ENCODE peak calls at places on chromosome 1, in seven cellular contexts. V, F, U, A, R, D and G are unnamed samples.

GRCh38 chr1:35171579-35171978 is 21.4 kb downstream of the SFPQ start:
- DNase-seq in U (no peak), V (no peak), A (no peak), F (no peak), D (no peak), R (no peak), G (no peak)

GRCh38 chr1:110114784-110115183 is 2.5 kb downstream of the UBL4B start:
- DNase-seq in F (no peak), D (no peak), U (no peak), V (no peak), A (no peak), R (no peak), G (no peak)

GRCh38 chr1:86825294-86825693 is 88.6 kb downstream of the SELENOF start:
- DNase-seq in D (no peak), A (no peak), F (no peak), R (no peak), V (no peak), U (no peak), G (no peak)

GRCh38 chr1:24901791-24902470 is 28.1 kb downstream of the RUNX3 start:
- DNase-seq in F (no peak), R (no peak), D (no peak), A (peak; percentile 8), V (no peak), U (no peak), G (no peak)

GRCh38 chr1:9755441-9755995 is 68.2 kb downstream of the CLSTN1 start:
- DNase-seq in U (no peak), R (no peak), A (no peak), D (no peak), F (no peak), V (no peak), G (no peak)

GRCh38 chr1:188070848-188071247 is 1242.1 kb downstream of the PLA2G4A start:
- DNase-seq in A (no peak), D (no peak), F (no peak), V (no peak), R (no peak), U (no peak), G (no peak)

GRCh38 chr1:57741521-57741920 is 317.7 kb upstream of the DAB1 start:
- DNase-seq in R (no peak), F (no peak), D (no peak), V (no peak), A (no peak), U (no peak), G (no peak)

GRCh38 chr1:160022330-160023310 is 9.2 kb downstream of the PIGM start:
- DNase-seq in A (no peak), D (no peak), U (no peak), F (no peak), V (no peak), R (no peak), G (no peak)

GRCh38 chr1:1535989-1536937 is 4.2 kb downstream of the TMEM240 start:
- DNase-seq in A (no peak), V (no peak), D (no peak), U (no peak), F (no peak), R (no peak), G (no peak)

GRCh38 chr1:1344672-1345361 is 4.4 kb downstream of the DVL1 start:
- DNase-seq in D (no peak), R (no peak), U (no peak), A (peak; percentile 62), V (peak; percentile 56), F (peak; percentile 84), G (no peak)

GRCh38 chr1:180094705-180095280 is 59.9 kb upstream of the QSOX1 start:
- DNase-seq in R (no peak), A (no peak), D (no peak), F (no peak), U (no peak), V (no peak), G (no peak)

GRCh38 chr1:61152066-61152465 is 69.7 kb downstream of the NFIA start:
- DNase-seq in A (no peak), U (no peak), V (no peak), D (no peak), F (no peak), R (no peak), G (no peak)

GRCh38 chr1:62093261-62093660 is 101.4 kb upstream of the L1TD1 start:
- DNase-seq in A (no peak), D (no peak), V (no peak), F (no peak), U (no peak), R (no peak), G (no peak)

GRCh38 chr1:16294219-16295212 is 57.5 kb upstream of the CPLANE2 start:
- DNase-seq in V (no peak), D (no peak), F (no peak), U (no peak), R (no peak), A (no peak), G (no peak)

GRCh38 chr1:16298653-16299052 is 53.6 kb downstream of the FBXO42 start:
- DNase-seq in U (no peak), R (no peak), F (no peak), A (peak; percentile 10), D (no peak), V (no peak), G (no peak)

GRCh38 chr1:16302709-16303627 is 49.3 kb downstream of the FBXO42 start:
- DNase-seq in A (no peak), F (no peak), V (no peak), D (no peak), R (no peak), U (no peak), G (no peak)

GRCh38 chr1:16296643-16297042 is 55.6 kb downstream of the FBXO42 start:
- DNase-seq in V (no peak), R (no peak), F (no peak), U (no peak), A (no peak), D (no peak), G (no peak)

DNA sequence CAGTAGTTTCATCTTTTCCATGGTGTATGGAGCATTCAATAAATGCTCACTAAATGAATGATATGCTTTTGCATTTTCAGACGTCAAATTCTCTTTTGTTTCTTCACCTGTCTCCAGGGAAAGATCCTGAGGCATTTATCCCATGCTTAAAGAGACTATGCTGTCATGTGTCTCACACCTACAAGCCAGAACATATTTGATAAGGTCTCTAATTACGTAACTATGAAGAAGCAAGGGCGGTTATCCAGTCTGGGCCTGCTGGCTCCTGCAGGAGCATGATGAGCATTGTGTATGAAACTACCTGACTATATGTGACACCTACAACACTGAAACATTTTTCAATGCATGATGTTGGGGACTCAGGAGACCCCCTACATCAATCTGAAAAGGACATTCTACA is 51.8 kb downstream of the FBXO42 start:
- DNase-seq in D (no peak), F (no peak), U (no peak), V (no peak), A (no peak), R (no peak), G (no peak)
- TF ChIP-seq EP300 in D (no peak), F (no peak), U (no peak), V (no peak), A (no peak), R (no peak), G (no peak)

GRCh38 chr1:230322421-230322756 is 103.7 kb downstream of the PGBD5 start:
- DNase-seq in U (no peak), V (no peak), R (no peak), D (no peak), F (no peak), A (no peak), G (no peak)
- H3K27ac ChIP-seq in U (no peak overlapping the region), V (no peak overlapping the region), R (no peak overlapping the region), D (no peak overlapping the region), F (no peak overlapping the region), A (no peak overlapping the region), G (no peak overlapping the region)

GRCh38 chr1:226940029-226940805 is at the start of gene COQ8A:
- DNase-seq in F (peak; percentile 96), R (peak; percentile 98), V (peak; percentile 100), U (peak; percentile 95), D (peak; percentile 99), A (peak; percentile 99), G (peak; percentile 100)
- TF ChIP-seq POLR2A in F (peak; percentile 36), R (no peak), V (no peak), U (peak; percentile 65), D (no peak), A (no peak), G (peak; percentile 68)

DNA sequence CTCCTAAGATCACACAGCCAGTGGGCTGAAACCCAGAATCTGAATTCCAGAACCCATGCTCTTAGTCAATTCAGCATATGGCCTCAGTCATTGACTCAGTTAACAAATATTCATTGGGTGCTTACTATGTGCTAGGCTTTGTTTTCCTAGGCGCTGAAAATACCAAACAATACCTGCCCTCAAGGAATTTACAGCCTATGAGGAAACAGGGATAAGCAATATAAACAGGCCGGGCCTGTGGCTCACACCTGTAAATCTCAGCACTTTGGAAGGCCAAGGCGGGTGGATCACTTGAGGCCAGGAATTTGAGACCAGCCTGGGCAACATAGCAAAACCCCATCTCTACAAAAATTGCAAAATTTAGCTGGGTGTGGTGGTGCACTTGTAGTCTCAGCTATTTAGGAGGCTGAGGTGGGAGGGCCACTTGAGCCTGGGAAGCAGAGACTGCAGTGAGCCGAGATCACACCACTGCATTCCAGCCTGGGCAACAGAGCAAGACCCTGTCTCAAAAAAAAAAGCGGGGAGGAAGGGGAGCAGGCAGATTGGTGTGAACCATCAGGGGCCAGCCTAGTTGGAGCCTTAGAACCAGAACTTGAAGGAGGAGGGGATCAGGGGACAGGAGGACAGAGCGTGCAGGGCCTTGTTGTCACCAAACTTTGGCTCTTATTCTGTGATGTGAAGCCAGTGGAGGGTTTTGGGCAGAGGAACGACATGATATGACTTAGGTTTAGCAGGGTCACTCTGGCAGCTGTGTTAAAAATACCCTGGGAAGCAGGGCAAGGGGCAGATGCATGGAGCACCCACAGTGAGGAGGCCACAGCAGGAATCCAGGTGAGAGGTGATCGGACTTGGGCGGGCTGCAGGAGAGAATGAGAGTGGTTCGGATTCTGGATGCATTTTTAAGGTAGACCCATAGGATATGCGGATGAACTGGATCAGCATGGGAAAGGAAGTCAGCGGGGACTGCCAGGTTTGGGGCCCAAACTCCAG is 5.8 kb downstream of the TINAGL1 start:
- DNase-seq in U (no peak), D (no peak), R (no peak), V (no peak), A (no peak), F (no peak), G (no peak)
- TF ChIP-seq EP300 in U (no peak), D (no peak), R (no peak), V (no peak), A (no peak), F (no peak), G (no peak)

GRCh38 chr1:236725638-236726037 is 39.3 kb downstream of the ACTN2 start:
- DNase-seq in U (no peak), D (no peak), F (no peak), R (no peak), V (no peak), A (no peak), G (no peak)
- H3K27ac ChIP-seq in U (no peak overlapping the region), D (no peak overlapping the region), F (no peak overlapping the region), R (no peak overlapping the region), V (no peak overlapping the region), A (no peak overlapping the region), G (no peak overlapping the region)